ENCODE peak calls at places on chromosomes 11 and 22, in nine cellular contexts. One of them, this sample, is unnamed.

GRCh38 chr22:49549851-49550430 is 277.7 kb downstream of the BRD1 start:
- DNase-seq in NB4: no peak
- DNase-seq in upper lobe of left lung: peak
- DNase-seq in esophagus squamous epithelium: no peak
- DNase-seq in heart left ventricle: no peak
- DNase-seq in body of pancreas: no peak
- DNase-seq in adrenal gland: no peak
- DNase-seq in IMR-90: no peak
- DNase-seq in endothelial cell of umbilical vein: no peak
- DNase-seq in this sample: no peak

GRCh38 chr22:22891139-22891621 is 3.6 kb downstream of the IGLL5 start:
- DNase-seq in adrenal gland: no peak
- DNase-seq in NB4: no peak
- DNase-seq in IMR-90: no peak
- DNase-seq in heart left ventricle: no peak
- DNase-seq in upper lobe of left lung: no peak
- DNase-seq in body of pancreas: no peak
- DNase-seq in endothelial cell of umbilical vein: no peak
- DNase-seq in esophagus squamous epithelium: no peak
- DNase-seq in this sample: no peak

GRCh38 chr11:129896062-129896461 is 684 bp upstream of the NFRKB start:
- DNase-seq in IMR-90: no peak
- DNase-seq in NB4: peak
- DNase-seq in adrenal gland: peak
- DNase-seq in esophagus squamous epithelium: no peak
- DNase-seq in endothelial cell of umbilical vein: no peak
- DNase-seq in body of pancreas: peak
- DNase-seq in upper lobe of left lung: peak
- DNase-seq in heart left ventricle: no peak
- DNase-seq in this sample: no peak

GRCh38 chr11:12330491-12331231 is 46.7 kb upstream of the PARVA start:
- DNase-seq in adrenal gland: no peak
- DNase-seq in IMR-90: peak
- DNase-seq in upper lobe of left lung: no peak
- DNase-seq in endothelial cell of umbilical vein: no peak
- DNase-seq in NB4: no peak
- DNase-seq in body of pancreas: no peak
- DNase-seq in heart left ventricle: no peak
- DNase-seq in esophagus squamous epithelium: no peak
- DNase-seq in this sample: peak

GRCh38 chr11:34866375-34866774 is 49.8 kb downstream of the APIP start:
- DNase-seq in IMR-90: peak
- DNase-seq in NB4: peak
- DNase-seq in endothelial cell of umbilical vein: no peak
- DNase-seq in adrenal gland: peak
- DNase-seq in body of pancreas: peak
- DNase-seq in esophagus squamous epithelium: no peak
- DNase-seq in heart left ventricle: no peak
- DNase-seq in upper lobe of left lung: peak
- DNase-seq in this sample: no peak

GRCh38 chr11:38384568-38384967 is 1786.5 kb upstream of the RAG2 start:
- DNase-seq in heart left ventricle: no peak
- DNase-seq in upper lobe of left lung: no peak
- DNase-seq in body of pancreas: no peak
- DNase-seq in endothelial cell of umbilical vein: no peak
- DNase-seq in adrenal gland: no peak
- DNase-seq in esophagus squamous epithelium: no peak
- DNase-seq in IMR-90: no peak
- DNase-seq in NB4: no peak
- DNase-seq in this sample: no peak

GRCh38 chr11:46390331-46391171 is 1.0 kb downstream of the CHRM4 start:
- DNase-seq in NB4: peak
- DNase-seq in endothelial cell of umbilical vein: no peak
- DNase-seq in adrenal gland: no peak
- DNase-seq in upper lobe of left lung: no peak
- DNase-seq in esophagus squamous epithelium: no peak
- DNase-seq in IMR-90: no peak
- DNase-seq in body of pancreas: no peak
- DNase-seq in heart left ventricle: no peak
- DNase-seq in this sample: no peak

GRCh38 chr11:107916671-107917241 is 11.5 kb upstream of the RAB39A start:
- DNase-seq in upper lobe of left lung: no peak
- DNase-seq in NB4: peak
- DNase-seq in IMR-90: no peak
- DNase-seq in adrenal gland: peak
- DNase-seq in heart left ventricle: peak
- DNase-seq in endothelial cell of umbilical vein: no peak
- DNase-seq in body of pancreas: no peak
- DNase-seq in esophagus squamous epithelium: no peak
- DNase-seq in this sample: no peak

GRCh38 chr11:57379732-57380131 is 1.2 kb downstream of the PRG3 start:
- DNase-seq in adrenal gland: peak
- DNase-seq in heart left ventricle: no peak
- DNase-seq in IMR-90: peak
- DNase-seq in esophagus squamous epithelium: no peak
- DNase-seq in endothelial cell of umbilical vein: peak
- DNase-seq in body of pancreas: no peak
- DNase-seq in upper lobe of left lung: no peak
- DNase-seq in NB4: peak
- DNase-seq in this sample: no peak

GRCh38 chr11:119671048-119671447 is 58.0 kb downstream of the NECTIN1 start:
- DNase-seq in esophagus squamous epithelium: no peak
- DNase-seq in NB4: no peak
- DNase-seq in body of pancreas: peak
- DNase-seq in upper lobe of left lung: no peak
- DNase-seq in adrenal gland: peak
- DNase-seq in endothelial cell of umbilical vein: peak
- DNase-seq in IMR-90: peak
- DNase-seq in heart left ventricle: peak
- DNase-seq in this sample: peak

GRCh38 chr11:15117751-15118150 is 3.0 kb downstream of the INSC start:
- DNase-seq in upper lobe of left lung: no peak
- DNase-seq in endothelial cell of umbilical vein: no peak
- DNase-seq in adrenal gland: no peak
- DNase-seq in esophagus squamous epithelium: no peak
- DNase-seq in NB4: no peak
- DNase-seq in IMR-90: no peak
- DNase-seq in heart left ventricle: no peak
- DNase-seq in body of pancreas: no peak
- DNase-seq in this sample: no peak

GRCh38 chr11:78406568-78407196 is 10.9 kb downstream of the GAB2 start:
- DNase-seq in upper lobe of left lung: no peak
- DNase-seq in esophagus squamous epithelium: no peak
- DNase-seq in heart left ventricle: no peak
- DNase-seq in NB4: peak
- DNase-seq in endothelial cell of umbilical vein: no peak
- DNase-seq in body of pancreas: no peak
- DNase-seq in adrenal gland: no peak
- DNase-seq in IMR-90: no peak
- DNase-seq in this sample: no peak

GRCh38 chr11:132452616-132453015 is 1079.7 kb downstream of the OPCML start:
- DNase-seq in esophagus squamous epithelium: no peak
- DNase-seq in NB4: no peak
- DNase-seq in IMR-90: no peak
- DNase-seq in body of pancreas: no peak
- DNase-seq in adrenal gland: no peak
- DNase-seq in heart left ventricle: no peak
- DNase-seq in upper lobe of left lung: no peak
- DNase-seq in endothelial cell of umbilical vein: no peak
- DNase-seq in this sample: no peak

GRCh38 chr11:132457445-132457844 is 1074.9 kb downstream of the OPCML start:
- DNase-seq in body of pancreas: no peak
- DNase-seq in upper lobe of left lung: no peak
- DNase-seq in NB4: no peak
- DNase-seq in esophagus squamous epithelium: no peak
- DNase-seq in endothelial cell of umbilical vein: no peak
- DNase-seq in adrenal gland: no peak
- DNase-seq in heart left ventricle: no peak
- DNase-seq in IMR-90: no peak
- DNase-seq in this sample: no peak

GRCh38 chr11:132451942-132452601 is 1080.2 kb downstream of the OPCML start:
- DNase-seq in endothelial cell of umbilical vein: no peak
- DNase-seq in esophagus squamous epithelium: no peak
- DNase-seq in body of pancreas: no peak
- DNase-seq in upper lobe of left lung: no peak
- DNase-seq in heart left ventricle: no peak
- DNase-seq in IMR-90: no peak
- DNase-seq in adrenal gland: no peak
- DNase-seq in NB4: no peak
- DNase-seq in this sample: no peak

GRCh38 chr11:132453411-132453810 is 1078.9 kb downstream of the OPCML start:
- DNase-seq in upper lobe of left lung: no peak
- DNase-seq in adrenal gland: no peak
- DNase-seq in NB4: no peak
- DNase-seq in esophagus squamous epithelium: no peak
- DNase-seq in body of pancreas: no peak
- DNase-seq in IMR-90: no peak
- DNase-seq in heart left ventricle: no peak
- DNase-seq in endothelial cell of umbilical vein: no peak
- DNase-seq in this sample: no peak

GRCh38 chr11:132456735-132457328 is 1075.5 kb downstream of the OPCML start:
- DNase-seq in endothelial cell of umbilical vein: no peak
- DNase-seq in NB4: no peak
- DNase-seq in adrenal gland: no peak
- DNase-seq in esophagus squamous epithelium: no peak
- DNase-seq in body of pancreas: no peak
- DNase-seq in IMR-90: no peak
- DNase-seq in upper lobe of left lung: no peak
- DNase-seq in heart left ventricle: no peak
- DNase-seq in this sample: no peak
- TF ChIP-seq POLR2A in endothelial cell of umbilical vein: no peak
- TF ChIP-seq POLR2A in NB4: no peak
- TF ChIP-seq POLR2A in adrenal gland: no peak
- TF ChIP-seq POLR2A in esophagus squamous epithelium: no peak
- TF ChIP-seq POLR2A in body of pancreas: no peak
- TF ChIP-seq POLR2A in IMR-90: no peak
- TF ChIP-seq POLR2A in upper lobe of left lung: no peak
- TF ChIP-seq POLR2A in heart left ventricle: no peak
- TF ChIP-seq POLR2A in this sample: no peak

DNA sequence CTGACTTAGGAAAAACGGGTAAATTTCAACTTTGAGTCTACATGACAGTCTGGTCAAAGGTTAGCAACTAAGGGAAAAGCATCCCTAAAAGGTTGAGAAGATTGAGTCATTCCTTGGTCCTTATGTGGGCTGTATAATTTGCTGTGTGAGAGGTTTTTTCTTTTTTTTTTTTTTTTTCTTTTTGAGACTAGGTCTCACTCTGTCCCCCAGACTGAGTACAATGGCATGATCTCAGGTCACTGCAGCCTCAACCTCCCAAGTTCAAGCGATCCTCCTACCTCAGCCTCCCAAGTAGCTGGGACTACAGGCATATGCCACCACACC is 101.4 kb downstream of the MRTFA start:
- DNase-seq in upper lobe of left lung: no peak
- DNase-seq in IMR-90: no peak
- DNase-seq in esophagus squamous epithelium: no peak
- DNase-seq in adrenal gland: no peak
- DNase-seq in body of pancreas: no peak
- DNase-seq in endothelial cell of umbilical vein: no peak
- DNase-seq in heart left ventricle: no peak
- DNase-seq in NB4: no peak
- DNase-seq in this sample: no peak
- H3K4me3 ChIP-seq in upper lobe of left lung: no peak
- H3K4me3 ChIP-seq in IMR-90: no peak
- H3K4me3 ChIP-seq in esophagus squamous epithelium: no peak
- H3K4me3 ChIP-seq in adrenal gland: no peak
- H3K4me3 ChIP-seq in body of pancreas: no peak
- H3K4me3 ChIP-seq in endothelial cell of umbilical vein: no peak
- H3K4me3 ChIP-seq in heart left ventricle: no peak
- H3K4me3 ChIP-seq in NB4: no peak
- H3K4me3 ChIP-seq in this sample: no peak

DNA sequence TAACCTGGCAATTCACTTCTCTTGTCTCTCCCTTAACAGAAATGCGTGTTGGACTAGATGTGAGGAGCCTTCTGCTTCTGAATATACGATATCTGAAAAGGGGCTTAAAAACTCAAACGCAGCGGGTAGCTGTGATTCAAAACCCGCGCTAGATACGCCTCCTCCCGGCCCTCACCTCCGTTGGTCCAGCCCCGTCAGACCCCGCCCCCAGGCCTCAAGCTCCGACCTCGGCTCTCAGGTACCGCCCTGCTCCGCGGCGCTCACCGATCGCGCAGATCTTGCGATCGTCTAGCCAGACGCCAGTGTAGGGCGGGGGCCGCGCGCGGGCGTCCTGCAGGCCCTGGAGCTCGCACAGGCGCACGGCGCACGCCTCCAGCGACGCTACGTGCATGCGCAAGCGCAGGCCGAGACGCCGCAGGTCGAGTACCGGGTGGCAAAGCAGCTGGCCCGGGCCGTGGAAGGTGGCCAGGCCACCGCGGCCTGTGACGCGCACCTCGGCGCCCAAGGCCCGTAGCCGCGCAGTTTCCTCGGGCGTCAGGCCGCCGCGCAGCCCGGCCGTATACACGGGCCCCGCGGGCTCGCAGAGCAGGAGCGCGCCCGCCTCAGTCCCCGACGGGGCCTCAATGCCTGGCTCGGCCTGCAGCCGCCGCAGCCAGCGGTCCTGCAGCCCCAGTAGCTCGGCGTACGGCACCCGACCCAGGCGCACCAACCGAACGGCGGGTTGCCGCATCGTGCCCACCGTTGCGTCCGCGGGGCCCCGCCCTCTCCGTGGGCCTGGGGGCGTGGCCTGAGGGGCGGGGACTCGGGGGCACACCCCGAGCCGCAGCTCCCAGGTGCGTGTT is at the start of gene LIPT2:
- DNase-seq in NB4: peak
- DNase-seq in heart left ventricle: peak
- DNase-seq in upper lobe of left lung: peak
- DNase-seq in esophagus squamous epithelium: peak
- DNase-seq in adrenal gland: peak
- DNase-seq in body of pancreas: peak
- DNase-seq in IMR-90: peak
- DNase-seq in endothelial cell of umbilical vein: peak
- DNase-seq in this sample: peak
- TF ChIP-seq POLR2A in NB4: peak
- TF ChIP-seq POLR2A in heart left ventricle: peak
- TF ChIP-seq POLR2A in upper lobe of left lung: peak
- TF ChIP-seq POLR2A in esophagus squamous epithelium: no peak
- TF ChIP-seq POLR2A in adrenal gland: peak
- TF ChIP-seq POLR2A in body of pancreas: peak
- TF ChIP-seq POLR2A in IMR-90: peak
- TF ChIP-seq POLR2A in endothelial cell of umbilical vein: peak
- TF ChIP-seq POLR2A in this sample: peak

DNA sequence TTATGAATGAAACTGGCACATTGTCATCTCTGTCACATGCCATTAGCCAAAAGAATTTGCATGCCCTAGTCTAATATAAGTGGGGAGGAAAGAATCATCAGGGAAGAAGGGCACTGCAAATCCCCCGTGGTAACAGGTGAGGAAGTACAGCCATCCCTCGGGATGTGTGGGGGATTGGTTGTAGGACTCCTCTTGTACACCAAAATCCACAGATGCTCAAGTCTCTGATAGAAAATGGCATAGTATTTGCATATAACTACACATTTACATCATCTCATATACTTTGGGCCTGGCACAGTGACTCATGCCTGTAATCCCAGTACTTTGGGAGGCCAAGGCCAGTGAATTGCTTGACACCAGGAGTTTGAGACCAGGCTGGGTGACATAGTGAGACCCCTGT is 109.7 kb downstream of the HIPK3 start:
- DNase-seq in adrenal gland: no peak
- DNase-seq in endothelial cell of umbilical vein: no peak
- DNase-seq in NB4: no peak
- DNase-seq in esophagus squamous epithelium: no peak
- DNase-seq in heart left ventricle: no peak
- DNase-seq in IMR-90: no peak
- DNase-seq in upper lobe of left lung: no peak
- DNase-seq in body of pancreas: no peak
- DNase-seq in this sample: no peak
- H3K4me3 ChIP-seq in adrenal gland: no peak
- H3K4me3 ChIP-seq in endothelial cell of umbilical vein: no peak
- H3K4me3 ChIP-seq in NB4: no peak
- H3K4me3 ChIP-seq in esophagus squamous epithelium: no peak
- H3K4me3 ChIP-seq in heart left ventricle: no peak
- H3K4me3 ChIP-seq in IMR-90: no peak
- H3K4me3 ChIP-seq in upper lobe of left lung: no peak
- H3K4me3 ChIP-seq in body of pancreas: no peak
- H3K4me3 ChIP-seq in this sample: no peak

This sample was measured in ovary.